ENCODE peak calls at places on chromosome 11, in four cellular contexts. One of them, this sample, is unnamed.

GRCh38 chr11:82671451-82671850 is 62.2 kb downstream of the FAM181B start:
- DNase-seq in left colon: no peak
- DNase-seq in erythroblast: no peak
- DNase-seq in activated T-helper 9 cell treated with anti-CD3 and anti-CD28 coated beads, Interleukin-2, amount 50 U/mL, for 16 hours: no peak
- DNase-seq in this sample: no peak

GRCh38 chr11:110251837-110252236 is 44.6 kb downstream of the RDX start:
- DNase-seq in activated T-helper 9 cell treated with anti-CD3 and anti-CD28 coated beads, Interleukin-2, amount 50 U/mL, for 16 hours: no peak
- DNase-seq in erythroblast: peak; percentile 21
- DNase-seq in left colon: no peak
- DNase-seq in this sample: no peak

GRCh38 chr11:115166826-115167225 is 337.4 kb downstream of the CADM1 start:
- DNase-seq in erythroblast: no peak
- DNase-seq in activated T-helper 9 cell treated with anti-CD3 and anti-CD28 coated beads, Interleukin-2, amount 50 U/mL, for 16 hours: no peak
- DNase-seq in left colon: no peak
- DNase-seq in this sample: no peak

GRCh38 chr11:63560506-63561179 is 2.5 kb downstream of the PLAAT2 start:
- DNase-seq in left colon: peak; percentile 71
- DNase-seq in activated T-helper 9 cell treated with anti-CD3 and anti-CD28 coated beads, Interleukin-2, amount 50 U/mL, for 16 hours: no peak
- DNase-seq in erythroblast: no peak
- DNase-seq in this sample: no peak

GRCh38 chr11:67576742-67577475 is 6.7 kb upstream of the GSTP1 start:
- DNase-seq in left colon: no peak
- DNase-seq in erythroblast: no peak
- DNase-seq in activated T-helper 9 cell treated with anti-CD3 and anti-CD28 coated beads, Interleukin-2, amount 50 U/mL, for 16 hours: no peak
- DNase-seq in this sample: no peak

GRCh38 chr11:92964471-92964870 is 5.0 kb upstream of the MTNR1B start:
- DNase-seq in erythroblast: no peak
- DNase-seq in left colon: no peak
- DNase-seq in activated T-helper 9 cell treated with anti-CD3 and anti-CD28 coated beads, Interleukin-2, amount 50 U/mL, for 16 hours: no peak
- DNase-seq in this sample: no peak

GRCh38 chr11:92457250-92457649 is 232.6 kb downstream of the FAT3 start:
- DNase-seq in left colon: no peak
- DNase-seq in erythroblast: no peak
- DNase-seq in activated T-helper 9 cell treated with anti-CD3 and anti-CD28 coated beads, Interleukin-2, amount 50 U/mL, for 16 hours: no peak
- DNase-seq in this sample: no peak

GRCh38 chr11:74636633-74637184 is 44.3 kb downstream of the POLD3 start:
- DNase-seq in left colon: no peak
- DNase-seq in activated T-helper 9 cell treated with anti-CD3 and anti-CD28 coated beads, Interleukin-2, amount 50 U/mL, for 16 hours: no peak
- DNase-seq in erythroblast: no peak
- DNase-seq in this sample: no peak

GRCh38 chr11:121437018-121437685 is 15.0 kb upstream of the SORL1 start:
- DNase-seq in activated T-helper 9 cell treated with anti-CD3 and anti-CD28 coated beads, Interleukin-2, amount 50 U/mL, for 16 hours: no peak
- DNase-seq in left colon: no peak
- DNase-seq in erythroblast: no peak
- DNase-seq in this sample: no peak

GRCh38 chr11:118290923-118291322 is 13.6 kb upstream of the CD3E start:
- DNase-seq in left colon: peak; percentile 53
- DNase-seq in activated T-helper 9 cell treated with anti-CD3 and anti-CD28 coated beads, Interleukin-2, amount 50 U/mL, for 16 hours: no peak
- DNase-seq in erythroblast: peak; percentile 6
- DNase-seq in this sample: no peak

GRCh38 chr11:28176231-28176853 is 68.2 kb downstream of the METTL15 start:
- DNase-seq in left colon: no peak
- DNase-seq in activated T-helper 9 cell treated with anti-CD3 and anti-CD28 coated beads, Interleukin-2, amount 50 U/mL, for 16 hours: no peak
- DNase-seq in erythroblast: no peak
- DNase-seq in this sample: no peak

GRCh38 chr11:77055913-77056312 is 10.9 kb upstream of the CAPN5 start:
- DNase-seq in left colon: no peak
- DNase-seq in activated T-helper 9 cell treated with anti-CD3 and anti-CD28 coated beads, Interleukin-2, amount 50 U/mL, for 16 hours: no peak
- DNase-seq in erythroblast: no peak
- DNase-seq in this sample: no peak

GRCh38 chr11:133832096-133833081 is 12.9 kb downstream of the SPATA19 start:
- DNase-seq in erythroblast: peak; percentile 24
- DNase-seq in left colon: no peak
- DNase-seq in activated T-helper 9 cell treated with anti-CD3 and anti-CD28 coated beads, Interleukin-2, amount 50 U/mL, for 16 hours: no peak
- DNase-seq in this sample: no peak

GRCh38 chr11:66976048-66976467 is 954 bp downstream of the C11orf86 start:
- DNase-seq in left colon: no peak
- DNase-seq in erythroblast: no peak
- DNase-seq in activated T-helper 9 cell treated with anti-CD3 and anti-CD28 coated beads, Interleukin-2, amount 50 U/mL, for 16 hours: no peak
- DNase-seq in this sample: no peak